ENCODE peak calls at places on chromosomes 7 and 10, in five cellular contexts. U is foreskin fibroblast, L is epithelial cell of proximal tubule, X is AG10803, H is fibroblast of the aortic adventitia. E is an unnamed sample.

GRCh38 chr7:29196191-29196590 is 1.6 kb downstream of the CHN2 start:
- DNase-seq in L (no peak), U (no peak), X (no peak), H (no peak), E (no peak)

GRCh38 chr10:15152556-15152955 is 15.9 kb downstream of the NMT2 start:
- DNase-seq in H (no peak), U (no peak), X (no peak), L (no peak), E (no peak)

GRCh38 chr10:76624470-76624869 is 1013.1 kb downstream of the KCNMA1 start:
- DNase-seq in X (no peak), U (no peak), L (no peak), H (no peak), E (no peak)

GRCh38 chr7:104550362-104550761 is 222.0 kb downstream of the LHFPL3 start:
- DNase-seq in X (peak), U (peak), L (no peak), H (peak), E (no peak)

GRCh38 chr7:104039363-104039762 is 49.9 kb upstream of the RELN start:
- DNase-seq in L (no peak), H (no peak), U (no peak), X (no peak), E (no peak)

GRCh38 chr10:68073631-68074403 is 1.3 kb downstream of the HERC4 start:
- DNase-seq in H (peak), X (peak), L (no peak), U (no peak), E (no peak)

GRCh38 chr10:70265032-70265689 is 18.6 kb downstream of the NPFFR1 start:
- DNase-seq in X (no peak), L (no peak), U (peak), H (no peak), E (no peak)

GRCh38 chr7:29987083-29987482 is 2.5 kb downstream of the SCRN1 start:
- DNase-seq in U (peak), H (peak), L (no peak), X (peak), E (no peak)

GRCh38 chr7:34121366-34121765 is 216.0 kb downstream of the BMPER start:
- DNase-seq in H (no peak), X (no peak), L (no peak), U (no peak), E (no peak)

GRCh38 chr7:129831424-129832058 is 121.2 kb downstream of the UBE2H start:
- DNase-seq in L (peak), X (peak), H (peak), U (peak), E (peak)

GRCh38 chr7:30244340-30244739 is 40.1 kb upstream of the ZNRF2 start:
- DNase-seq in X (no peak), L (no peak), H (no peak), U (no peak), E (no peak)

GRCh38 chr10:7666253-7667023 is at the start of gene ITIH5:
- DNase-seq in H (no peak), U (peak), X (no peak), L (no peak), E (no peak)

GRCh38 chr7:41219276-41219675 is 483.6 kb downstream of the INHBA start:
- DNase-seq in L (no peak), X (peak), U (no peak), H (peak), E (no peak)

GRCh38 chr7:90111-91063 is 102.0 kb upstream of the FAM20C start:
- DNase-seq in L (peak), U (peak), X (peak), H (peak), E (no peak)

GRCh38 chr10:75402486-75403143 is 1.1 kb upstream of the ZNF503 start:
- DNase-seq in X (no peak), H (peak), L (peak), U (no peak), E (peak)

GRCh38 chr10:111865550-111865949 is 318.0 kb downstream of the GPAM start:
- DNase-seq in U (no peak), X (no peak), H (no peak), L (no peak), E (no peak)

GRCh38 chr7:124101173-124101768 is 68.4 kb upstream of the TMEM229A start:
- DNase-seq in U (no peak), H (peak), L (no peak), X (no peak), E (no peak)

GRCh38 chr7:119964640-119965542 is 308.1 kb upstream of the KCND2 start:
- DNase-seq in L (no peak), U (peak), X (peak), H (peak), E (no peak)

GRCh38 chr7:103487419-103487818 is 41.4 kb upstream of the SLC26A5 start:
- DNase-seq in H (no peak), L (no peak), U (no peak), X (no peak), E (no peak)

GRCh38 chr7:102208826-102209225 is 77.8 kb upstream of the SH2B2 start:
- DNase-seq in L (no peak), H (no peak), X (no peak), U (no peak), E (no peak)

GRCh38 chr7:95323410-95324129 is 762 bp downstream of the PON1 start:
- DNase-seq in X (no peak), U (no peak), L (no peak), H (no peak), E (no peak)

GRCh38 chr10:2987185-2987768 is 80.1 kb upstream of the PFKP start:
- DNase-seq in U (no peak), L (no peak), X (no peak), H (no peak), E (no peak)

GRCh38 chr10:114520453-114520852 is 116.2 kb upstream of the AFAP1L2 start:
- DNase-seq in U (peak), X (peak), H (peak), L (peak), E (peak)

GRCh38 chr7:109261781-109262180 is 692.1 kb downstream of the DNAJB9 start:
- DNase-seq in H (no peak), L (no peak), U (no peak), X (no peak), E (no peak)

GRCh38 chr10:25849971-25850370 is 84.1 kb upstream of the MYO3A start:
- DNase-seq in H (no peak), L (no peak), X (no peak), U (no peak), E (no peak)

GRCh38 chr7:121395494-121395960 is 581 bp downstream of the FAM3C start:
- DNase-seq in U (peak), H (peak), L (no peak), X (peak), E (peak)

GRCh38 chr7:18958627-18959026 is 158.8 kb downstream of the TWIST1 start:
- DNase-seq in X (peak), U (peak), H (peak), L (no peak), E (peak)

GRCh38 chr10:102630663-102631062 is 13.6 kb upstream of the TRIM8 start:
- DNase-seq in U (no peak), H (no peak), X (no peak), L (no peak), E (no peak)

GRCh38 chr10:80829562-80829961 is 291.9 kb downstream of the SH2D4B start:
- DNase-seq in L (no peak), U (no peak), H (no peak), X (no peak), E (no peak)

GRCh38 chr10:17161788-17162187 is 32.2 kb upstream of the CUBN start:
- DNase-seq in U (peak), L (no peak), X (no peak), H (no peak), E (no peak)

GRCh38 chr10:129909080-129909479 is 55.0 kb downstream of the EBF3 start:
- DNase-seq in L (no peak), U (no peak), X (no peak), H (no peak), E (no peak)

GRCh38 chr7:87875151-87876039 is 765 bp downstream of the SLC25A40 start:
- DNase-seq in H (no peak), U (peak), X (no peak), L (no peak), E (no peak)

GRCh38 chr7:116689787-116690186 is 17.8 kb downstream of the MET start:
- DNase-seq in U (no peak), L (no peak), H (no peak), X (peak), E (peak)

GRCh38 chr10:91032614-91033248 is 111.8 kb upstream of the ANKRD1 start:
- DNase-seq in L (no peak), U (peak), H (peak), X (peak), E (no peak)

GRCh38 chr7:81500631-81501030 is 269.2 kb downstream of the HGF start:
- DNase-seq in L (no peak), U (no peak), X (no peak), H (no peak), E (no peak)

GRCh38 chr10:13658864-13659685 is 72.3 kb downstream of the PRPF18 start:
- DNase-seq in H (no peak), X (no peak), U (no peak), L (no peak), E (no peak)

GRCh38 chr10:98478430-98479222 is 31.9 kb upstream of the HPS1 start:
- DNase-seq in L (no peak), H (no peak), X (peak), U (peak), E (no peak)
- H3K4me3 ChIP-seq in L (no peak), H (no peak), X (no peak), U (no peak), E (no peak)

GRCh38 chr10:123150229-123150985 is 2.5 kb downstream of the HMX2 start:
- DNase-seq in H (no peak), X (no peak), L (no peak), U (no peak), E (no peak)
- H3K4me3 ChIP-seq in H (peak), X (peak), L (peak), U (peak), E (no peak)

GRCh38 chr7:1539346-1540321 is 9.1 kb downstream of the MAFK start:
- DNase-seq in H (peak), L (no peak), U (peak), X (peak), E (no peak)

GRCh38 chr7:1538544-1539345 is 8.2 kb downstream of the MAFK start:
- DNase-seq in X (no peak), H (no peak), L (no peak), U (no peak), E (no peak)

GRCh38 chr7:1536768-1537630 is 6.5 kb downstream of the MAFK start:
- DNase-seq in U (peak), L (no peak), X (peak), H (peak), E (peak)

GRCh38 chr7:1536105-1536767 is 5.7 kb downstream of the MAFK start:
- DNase-seq in H (no peak), X (no peak), U (no peak), L (no peak), E (no peak)

DNA sequence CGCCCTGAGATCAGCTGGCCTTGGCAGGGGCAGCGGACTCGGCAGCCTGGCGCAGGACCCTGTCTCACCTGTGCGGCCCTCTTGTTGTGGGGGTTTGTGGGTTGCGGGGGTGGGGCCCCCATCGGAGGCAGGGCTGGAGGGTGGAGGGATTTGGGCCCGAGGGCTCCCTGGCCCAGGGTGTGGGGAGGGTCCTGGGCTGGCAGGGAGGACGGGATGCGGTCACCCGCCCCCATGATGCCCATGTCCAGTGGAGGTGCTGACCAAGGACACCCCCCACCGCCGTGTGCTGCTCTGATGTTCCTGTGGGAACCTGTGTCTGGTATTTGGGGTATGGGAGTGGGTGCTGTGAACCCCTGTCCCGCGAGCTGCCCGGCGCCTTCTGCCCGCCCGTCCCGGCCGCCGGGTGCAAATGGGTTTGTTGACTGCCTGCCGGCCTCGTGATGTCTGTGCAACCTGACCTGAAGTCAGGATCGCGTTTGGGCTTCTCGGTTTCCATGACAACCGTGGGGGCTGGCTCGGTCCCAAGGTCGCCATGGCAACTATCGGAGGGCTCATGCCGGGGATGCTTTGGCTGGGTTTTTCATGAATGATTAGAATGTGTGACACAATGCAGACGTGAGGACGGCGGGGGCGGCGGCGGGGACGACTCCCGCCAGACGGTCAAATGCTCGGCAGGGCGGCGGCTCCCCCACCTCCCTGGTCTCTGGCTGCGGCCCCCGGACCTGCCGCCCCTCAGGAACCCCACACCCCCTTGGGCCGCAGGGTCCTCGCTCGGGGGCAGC is 7.3 kb downstream of the MAFK start:
- DNase-seq in H (peak), U (peak), L (no peak), X (peak), E (peak)
- H3K4me3 ChIP-seq in H (peak), U (peak), L (peak), X (peak), E (peak)

GRCh38 chr10:107490389-107490788 is 325.9 kb upstream of the SORCS1 start:
- DNase-seq in U (no peak), H (no peak), X (no peak), L (no peak), E (no peak)

GRCh38 chr10:107487284-107487683 is 322.8 kb upstream of the SORCS1 start:
- DNase-seq in H (no peak), X (no peak), U (peak), L (no peak), E (no peak)

GRCh38 chr10:107496594-107496993 is 332.1 kb upstream of the SORCS1 start:
- DNase-seq in U (no peak), H (no peak), L (no peak), X (peak), E (no peak)

GRCh38 chr10:107497024-107497423 is 332.5 kb upstream of the SORCS1 start:
- DNase-seq in H (no peak), X (no peak), U (no peak), L (no peak), E (no peak)

GRCh38 chr10:107492389-107492788 is 327.9 kb upstream of the SORCS1 start:
- DNase-seq in X (no peak), H (no peak), L (no peak), U (no peak), E (no peak)
- H3K4me3 ChIP-seq in X (no peak), H (no peak), L (no peak), U (no peak), E (no peak)

GRCh38 chr10:31145986-31146385 is 114.3 kb upstream of the ZNF438 start:
- DNase-seq in H (no peak), X (no peak), L (no peak), U (no peak), E (no peak)
- H3K4me3 ChIP-seq in H (no peak), X (no peak), L (no peak), U (no peak), E (no peak)

GRCh38 chr7:27167170-27167505 is 1.8 kb upstream of the HOXA9 start:
- DNase-seq in H (no peak), L (no peak), U (peak), X (peak), E (peak)
- H3K4me3 ChIP-seq in H (no peak), L (peak), U (peak), X (peak), E (peak)

DNA sequence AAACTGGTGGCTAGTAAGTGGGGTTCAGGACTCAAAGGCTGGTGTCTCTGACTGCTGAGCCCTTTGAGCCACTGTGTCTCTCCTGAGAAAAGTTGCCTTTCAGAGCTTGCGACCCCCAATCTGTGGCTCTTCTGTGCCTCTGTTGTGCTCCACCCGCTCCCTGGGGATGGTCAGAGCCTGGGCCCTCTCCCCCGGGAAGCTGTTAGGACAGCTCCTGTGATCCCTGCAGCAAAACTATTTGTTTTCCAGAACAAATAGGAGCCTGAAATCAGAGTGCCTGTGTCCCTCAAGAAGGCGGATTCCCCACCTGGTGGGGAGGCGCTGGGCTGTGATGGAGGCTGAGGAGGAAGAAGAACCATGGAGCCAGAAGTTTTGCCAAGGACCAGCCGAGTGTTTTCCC is 56.4 kb upstream of the MXI1 start:
- DNase-seq in U (no peak), L (no peak), X (no peak), H (no peak), E (no peak)
- H3K4me3 ChIP-seq in U (no peak), L (no peak), X (no peak), H (no peak), E (no peak)

GRCh38 chr7:100169147-100169850 is 882 bp upstream of the GAL3ST4 start:
- DNase-seq in X (no peak), H (no peak), L (no peak), U (no peak), E (no peak)

GRCh38 chr7:100167912-100168323 is 499 bp downstream of the GAL3ST4 start:
- DNase-seq in X (peak), U (peak), L (no peak), H (peak), E (no peak)

GRCh38 chr7:100166317-100166940 is 2.0 kb downstream of the GAL3ST4 start:
- DNase-seq in U (no peak), H (no peak), L (no peak), X (no peak), E (no peak)

GRCh38 chr7:100170111-100170897 is 1.9 kb upstream of the GAL3ST4 start:
- DNase-seq in H (no peak), U (no peak), X (no peak), L (no peak), E (no peak)

GRCh38 chr7:100166966-100167911 is 1.2 kb downstream of the GAL3ST4 start:
- DNase-seq in L (no peak), H (no peak), U (no peak), X (no peak), E (no peak)
- H3K4me3 ChIP-seq in L (no peak), H (peak), U (peak), X (peak), E (no peak)

GRCh38 chr7:45246339-45246738 is 88.7 kb downstream of the RAMP3 start:
- DNase-seq in U (no peak), H (no peak), X (no peak), L (no peak), E (no peak)
- H3K4me3 ChIP-seq in U (no peak), H (no peak), X (no peak), L (no peak), E (no peak)

GRCh38 chr7:151013728-151014497 is 10.4 kb downstream of the ATG9B start:
- DNase-seq in L (no peak), H (no peak), X (peak), U (peak), E (no peak)

GRCh38 chr7:151013356-151013727 is 11.0 kb downstream of the ATG9B start:
- DNase-seq in X (no peak), H (no peak), L (no peak), U (no peak), E (no peak)

GRCh38 chr7:151011097-151011409 is 13.2 kb downstream of the ATG9B start:
- DNase-seq in H (no peak), L (no peak), U (no peak), X (no peak), E (no peak)

GRCh38 chr7:151012031-151012692 is 12.1 kb downstream of the ATG9B start:
- DNase-seq in X (no peak), H (no peak), U (no peak), L (no peak), E (no peak)

DNA sequence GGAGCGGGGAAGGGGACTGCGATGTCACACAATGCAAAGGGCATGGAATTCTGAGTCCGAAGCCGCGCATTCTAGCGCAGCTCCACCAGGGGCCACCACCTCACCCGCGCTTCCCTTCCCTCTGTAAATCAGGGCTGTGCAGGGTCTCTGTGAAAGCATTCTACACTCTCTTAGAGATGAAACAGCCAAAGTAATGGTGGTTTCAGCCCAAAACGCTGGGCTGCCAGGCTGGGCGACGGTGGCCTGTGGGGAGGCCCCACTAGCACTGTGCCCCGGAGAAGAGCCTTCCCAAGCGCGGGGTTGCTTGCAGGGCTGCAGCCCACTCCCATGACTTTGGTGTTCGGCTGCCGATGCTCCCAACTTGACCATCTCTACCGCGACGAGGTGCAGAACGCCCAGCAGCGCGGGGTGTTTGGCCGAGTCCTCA is 11.4 kb downstream of the ATG9B start:
- DNase-seq in U (peak), L (no peak), H (no peak), X (peak), E (no peak)
- H3K4me3 ChIP-seq in U (peak), L (no peak), H (no peak), X (no peak), E (no peak)